ENCODE peak calls at places on chromosome 16, in four cellular contexts. I is cardiac muscle cell, Q is PC-3, K is A549. P is an unnamed sample.

GRCh38 chr16:974606-975312 is 4.0 kb upstream of the LMF1 start:
- DNase-seq in I (no peak), Q (no peak), K (no peak), P (peak)

GRCh38 chr16:68190099-68190498 is 45.8 kb downstream of the ESRP2 start:
- DNase-seq in I (no peak), Q (no peak), K (no peak), P (no peak)

GRCh38 chr16:65410801-65411200 is 288.9 kb upstream of the CDH11 start:
- DNase-seq in I (no peak), Q (peak), K (no peak), P (peak)

GRCh38 chr16:87286839-87287626 is 30.2 kb downstream of the C16orf95 start:
- DNase-seq in I (no peak), Q (no peak), K (no peak), P (no peak)

GRCh38 chr16:3495166-3495565 is at the start of gene C16orf90:
- DNase-seq in I (no peak), Q (no peak), K (no peak), P (no peak)

GRCh38 chr16:63473710-63474109 is 1437.5 kb upstream of the CDH8 start:
- DNase-seq in I (no peak), Q (no peak), K (no peak), P (no peak)

GRCh38 chr16:11359370-11359769 is 14.1 kb downstream of the RMI2 start:
- DNase-seq in I (no peak), Q (peak), K (no peak), P (peak)

GRCh38 chr16:84950906-84951305 is 60.4 kb downstream of the ZDHHC7 start:
- DNase-seq in I (no peak), Q (peak), K (peak), P (peak)

GRCh38 chr16:57783883-57784282 is 18.4 kb downstream of the KIFC3 start:
- DNase-seq in I (no peak), Q (no peak), K (no peak), P (no peak)

GRCh38 chr16:16096161-16096857 is 127.0 kb downstream of the ABCC6 start:
- DNase-seq in I (peak), Q (no peak), K (peak), P (no peak)
- TF ChIP-seq CTCF in I (peak), Q (no peak), K (no peak), P (no peak)

DNA sequence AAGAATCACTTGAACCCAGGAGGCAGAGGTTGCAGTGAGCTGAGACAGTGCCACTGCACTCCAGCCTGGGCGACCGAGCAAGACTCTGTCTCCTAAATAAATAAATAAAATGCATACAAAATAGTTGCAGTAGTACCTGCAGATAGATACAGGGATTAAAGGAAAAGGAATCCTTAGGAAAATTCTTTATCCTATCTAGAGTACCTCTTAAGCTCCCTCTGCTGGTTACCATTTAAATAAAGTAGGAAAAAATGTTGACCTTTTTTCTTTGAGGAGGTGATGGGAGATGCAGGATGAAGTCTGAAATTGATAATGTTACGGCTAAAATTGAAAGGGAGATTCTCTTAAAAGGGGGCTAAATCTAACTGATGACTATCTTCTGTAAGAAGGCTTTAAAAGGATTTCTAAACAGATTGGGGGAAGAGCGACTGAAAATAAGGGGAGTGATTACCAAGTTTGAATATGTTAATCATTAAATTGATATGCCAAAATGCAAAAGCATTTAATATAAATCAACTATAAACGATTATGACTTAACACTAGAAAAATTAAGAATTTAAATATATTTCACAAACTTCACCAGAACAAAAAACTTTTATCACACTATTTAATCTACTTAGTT is 29.4 kb downstream of the C16orf87 start:
- DNase-seq in I (peak), Q (peak), K (peak), P (peak)
- TF ChIP-seq CTCF in I (peak), Q (peak), K (peak), P (peak)

GRCh38 chr16:9270941-9271340 is 179.5 kb downstream of the HAPSTR1 start:
- DNase-seq in I (no peak), Q (no peak), K (no peak), P (no peak)

GRCh38 chr16:9275386-9275785 is 183.9 kb downstream of the HAPSTR1 start:
- DNase-seq in I (no peak), Q (peak), K (no peak), P (peak)

GRCh38 chr16:9275816-9276354 is 184.4 kb downstream of the HAPSTR1 start:
- DNase-seq in I (no peak), Q (no peak), K (no peak), P (no peak)

GRCh38 chr16:9268446-9268845 is 177.0 kb downstream of the HAPSTR1 start:
- DNase-seq in I (no peak), Q (no peak), K (no peak), P (no peak)

GRCh38 chr16:9270424-9270823 is 179.0 kb downstream of the HAPSTR1 start:
- DNase-seq in I (no peak), Q (no peak), K (no peak), P (no peak)
- TF ChIP-seq CTCF in I (no peak), Q (no peak), K (no peak), P (no peak)

GRCh38 chr16:25148568-25149215 is 37.1 kb downstream of the LCMT1 start:
- DNase-seq in I (no peak), Q (no peak), K (no peak), P (no peak)

GRCh38 chr16:25140459-25140858 is 28.9 kb downstream of the LCMT1 start:
- DNase-seq in I (no peak), Q (peak), K (no peak), P (no peak)

GRCh38 chr16:25138130-25138529 is 26.6 kb downstream of the LCMT1 start:
- DNase-seq in I (no peak), Q (no peak), K (no peak), P (no peak)

GRCh38 chr16:25141648-25142047 is 30.1 kb downstream of the LCMT1 start:
- DNase-seq in I (peak), Q (no peak), K (no peak), P (no peak)

DNA sequence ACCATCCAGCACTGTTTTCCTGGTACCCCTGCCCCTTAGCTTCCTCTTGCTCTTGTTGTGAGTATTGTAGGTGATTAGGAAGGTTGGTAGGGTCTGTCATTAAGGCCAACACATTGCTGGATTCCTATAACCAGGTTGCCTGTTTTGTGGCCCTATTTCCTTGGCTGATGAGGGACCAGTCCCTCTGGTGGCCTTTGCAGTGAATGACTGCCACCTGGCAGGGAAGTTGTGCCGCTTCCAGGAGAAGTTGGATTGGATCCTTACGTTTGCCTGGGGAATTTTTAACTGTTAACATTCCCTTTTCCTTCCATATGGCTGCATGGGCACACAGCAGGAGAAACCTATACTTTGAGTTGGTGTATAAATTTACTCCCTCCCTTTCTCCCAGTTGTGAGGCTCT is 32.4 kb downstream of the LCMT1 start:
- DNase-seq in I (no peak), Q (no peak), K (peak), P (peak)
- TF ChIP-seq CTCF in I (peak), Q (peak), K (peak), P (peak)

DNA sequence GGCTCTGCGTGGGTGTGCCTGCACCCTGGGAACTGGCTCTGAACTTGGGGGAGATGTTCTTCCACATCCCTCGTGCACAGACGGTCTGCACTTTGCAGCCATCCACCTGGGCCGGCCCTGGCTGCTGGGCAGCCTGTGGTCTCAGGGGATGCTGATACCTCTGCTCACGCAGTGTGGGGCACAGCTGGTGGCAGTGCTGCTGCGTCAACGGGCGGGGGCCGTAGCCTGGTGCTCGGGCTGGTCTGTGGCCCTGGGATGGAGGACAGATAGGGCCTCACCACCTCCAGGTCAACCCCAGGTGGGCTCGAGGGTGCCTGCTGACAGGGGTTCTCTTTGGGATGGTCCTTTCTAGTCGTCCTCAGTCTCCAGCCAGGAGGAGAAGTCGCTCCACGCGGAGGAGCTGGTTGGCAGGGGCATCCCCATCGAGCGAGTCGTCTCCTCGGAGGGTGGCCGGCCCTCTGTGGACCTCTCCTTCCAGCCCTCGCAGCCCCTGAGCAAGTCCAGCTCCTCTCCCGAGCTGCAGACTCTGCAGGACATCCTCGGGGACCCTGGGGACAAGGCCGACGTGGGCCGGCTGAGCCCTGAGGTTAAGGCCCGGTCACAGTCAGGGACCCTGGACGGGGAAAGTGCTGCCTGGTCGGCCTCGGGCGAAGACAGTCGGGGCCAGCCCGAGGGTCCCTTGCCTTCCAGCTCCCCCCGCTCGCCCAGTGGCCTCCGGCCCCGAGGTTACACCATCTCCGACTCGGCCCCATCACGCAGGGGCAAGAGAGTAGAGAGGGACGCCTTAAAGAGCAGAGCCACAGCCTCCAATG is 36.3 kb downstream of the TSC2 start:
- DNase-seq in I (no peak), Q (no peak), K (no peak), P (no peak)
- TF ChIP-seq CTCF in I (no peak), Q (no peak), K (no peak), P (no peak)